ENCODE peak calls at places on chromosomes 12 and 14, in six cellular contexts. E, O, S, P, A and X are unnamed samples.

GRCh38 chr12:12327802-12328201 is 22.2 kb downstream of the MANSC1 start:
- DNase-seq in E (peak; percentile 79), P (no peak), O (no peak), S (peak; percentile 72), A (peak; percentile 73), X (peak; percentile 82)

GRCh38 chr12:79454338-79454777 is 236.4 kb downstream of the PAWR start:
- DNase-seq in A (peak; percentile 78), E (peak; percentile 36), P (no peak), S (peak; percentile 43), O (no peak), X (peak; percentile 90)

GRCh38 chr14:95162641-95163040 is 5.3 kb upstream of the DICER1 start:
- DNase-seq in S (no peak), O (no peak), P (no peak), A (no peak), E (no peak), X (no peak)

GRCh38 chr12:20616093-20616492 is 79.0 kb upstream of the SLCO1C1 start:
- DNase-seq in E (no peak), S (no peak), P (no peak), O (no peak), A (no peak), X (no peak)

GRCh38 chr12:68967036-68967435 is 34.1 kb upstream of the CPM start:
- DNase-seq in A (no peak), P (no peak), E (no peak), O (no peak), S (no peak), X (no peak)

GRCh38 chr12:42410345-42410744 is 84.4 kb downstream of the PPHLN1 start:
- DNase-seq in S (no peak), P (no peak), A (no peak), E (no peak), O (no peak), X (peak; percentile 10)

GRCh38 chr14:98189521-98189920 is 1082.5 kb downstream of the BCL11B start:
- DNase-seq in P (no peak), S (no peak), E (no peak), A (no peak), O (no peak), X (no peak)

GRCh38 chr14:78162202-78162601 is 8.0 kb upstream of the NRXN3 start:
- DNase-seq in P (no peak), O (no peak), S (no peak), A (no peak), E (no peak), X (peak; percentile 22)

GRCh38 chr12:113314121-113314529 is 20.8 kb downstream of the SLC8B1 start:
- DNase-seq in A (peak; percentile 38), S (no peak), O (no peak), E (no peak), P (no peak), X (no peak)

GRCh38 chr14:36198378-36198777 is 21.9 kb upstream of the PTCSC3 start:
- DNase-seq in E (no peak), O (no peak), S (no peak), P (no peak), A (no peak), X (no peak)

GRCh38 chr14:90287791-90288190 is 31.4 kb downstream of the PSMC1 start:
- DNase-seq in A (no peak), S (no peak), E (no peak), O (no peak), P (no peak), X (no peak)

GRCh38 chr12:111180830-111181726 is 187.8 kb downstream of the PHETA1 start:
- DNase-seq in P (peak; percentile 69), O (peak; percentile 56), A (peak; percentile 4), S (peak; percentile 37), E (peak; percentile 46), X (peak; percentile 71)

GRCh38 chr12:118175823-118176447 is 40.0 kb downstream of the PEBP1 start:
- DNase-seq in S (no peak), O (no peak), E (no peak), A (no peak), P (no peak), X (no peak)

GRCh38 chr12:130925616-130926015 is 28.1 kb upstream of the ADGRD1 start:
- DNase-seq in E (peak; percentile 74), P (no peak), A (peak; percentile 35), O (no peak), S (peak; percentile 27), X (peak; percentile 16)

GRCh38 chr12:6961695-6962284 is 8.7 kb downstream of the PHB2 start:
- DNase-seq in P (peak; percentile 53), O (peak; percentile 76), S (peak; percentile 72), E (peak; percentile 63), A (peak; percentile 77), X (peak; percentile 80)

GRCh38 chr12:6962285-6963015 is 8.0 kb downstream of the PHB2 start:
- DNase-seq in S (no peak), O (peak; percentile 81), P (peak; percentile 13), A (no peak), E (no peak), X (no peak)

GRCh38 chr12:6959376-6960290 is 8.5 kb downstream of the PTPN6 start:
- DNase-seq in E (no peak), S (no peak), P (peak; percentile 35), O (no peak), A (no peak), X (no peak)

GRCh38 chr12:6960291-6961277 is 9.4 kb downstream of the PTPN6 start:
- DNase-seq in A (peak; percentile 38), S (peak; percentile 32), E (peak; percentile 33), P (peak; percentile 14), O (no peak), X (peak; percentile 79)

DNA sequence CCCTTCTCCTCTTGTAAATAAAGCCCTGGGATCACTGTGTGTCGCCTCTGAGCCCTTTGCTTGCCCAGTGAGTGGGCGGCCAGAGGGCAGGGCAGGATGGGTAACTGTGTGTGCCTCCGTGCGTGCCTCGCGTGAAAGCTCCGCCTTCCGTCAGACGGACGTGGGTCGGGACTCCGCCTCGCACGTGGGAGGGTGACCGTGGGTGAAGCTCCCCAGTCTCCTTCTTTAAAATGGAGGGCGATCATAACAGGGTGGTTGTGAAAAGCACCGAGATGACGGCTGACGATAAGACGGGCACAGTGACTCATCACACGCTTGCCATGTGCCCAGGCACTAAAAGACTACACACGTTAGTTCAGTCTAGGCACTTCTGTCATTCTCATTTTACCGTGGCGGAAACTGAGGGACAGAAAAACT is 9.2 kb downstream of the PHB2 start:
- DNase-seq in O (peak; percentile 88), P (peak; percentile 60), A (no peak), E (no peak), S (peak; percentile 66), X (no peak)
- H3K4me3 ChIP-seq in O (peak overlapping the region; percentile 47), P (peak overlapping the region; percentile 38), A (no peak overlapping the region), E (no peak overlapping the region), S (peak overlapping the region; percentile 33), X (no peak overlapping the region)

GRCh38 chr12:55034218-55034617 is 14.4 kb downstream of the NEUROD4 start:
- DNase-seq in S (no peak), O (no peak), A (no peak), E (no peak), P (no peak), X (no peak)
- TF ChIP-seq CTCF in S (no peak), O (no peak), A (no peak), E (no peak), P (no peak), X (no peak)

GRCh38 chr12:108975024-108975593 is 45.8 kb downstream of the SVOP start:
- DNase-seq in E (no peak), A (no peak), O (no peak), S (no peak), P (no peak), X (peak; percentile 33)
- H3K4me3 ChIP-seq in E (no peak overlapping the region), A (no peak overlapping the region), O (no peak overlapping the region), S (no peak overlapping the region), P (no peak overlapping the region), X (no peak overlapping the region)

DNA sequence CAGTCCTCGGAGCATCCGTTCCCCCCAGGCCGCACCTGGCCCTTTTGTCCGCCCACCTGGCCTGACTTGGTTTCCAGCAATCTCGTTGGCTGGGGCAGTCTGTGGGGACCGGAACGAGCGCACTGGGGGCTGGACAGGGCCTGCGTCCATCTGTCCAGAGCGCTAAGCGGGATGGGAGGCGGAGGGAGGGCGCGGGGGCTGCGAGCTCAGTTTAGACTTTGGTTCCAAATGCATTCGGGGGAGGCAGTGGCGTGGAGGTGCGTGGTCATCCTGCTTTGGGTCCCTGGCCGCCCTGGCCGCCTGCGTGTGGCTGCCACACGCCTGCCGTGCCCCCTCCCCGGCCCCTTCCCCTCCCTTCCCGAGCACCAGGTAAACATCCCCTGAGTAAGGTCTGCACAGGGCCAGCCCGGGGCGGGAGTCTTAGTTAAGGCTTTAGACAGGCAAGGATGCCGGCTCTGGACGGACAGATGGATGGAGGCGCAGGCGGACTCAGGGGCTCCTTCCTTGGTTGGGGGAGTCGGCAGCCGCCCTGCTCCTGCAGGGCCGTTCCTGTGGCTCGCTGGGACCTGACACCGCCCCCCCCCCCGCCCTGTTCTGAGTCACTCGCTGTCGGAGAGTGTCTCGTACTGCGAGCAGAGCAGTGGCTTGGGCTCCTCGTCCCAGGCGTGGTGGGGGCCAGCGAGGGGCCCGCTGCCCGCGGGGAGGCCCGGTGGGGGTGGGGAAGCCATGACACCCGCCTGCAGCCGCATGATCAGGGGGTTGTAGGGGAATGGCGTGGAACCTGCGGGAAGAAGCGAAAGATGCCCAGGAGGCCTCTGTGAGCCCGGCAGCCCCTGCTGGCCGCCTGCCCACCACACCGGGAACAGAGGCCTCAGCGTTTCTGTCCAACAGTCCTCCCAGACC is 30.2 kb downstream of the RFLNA start:
- DNase-seq in S (no peak), E (no peak), O (no peak), P (no peak), A (no peak), X (no peak)
- TF ChIP-seq CTCF in S (no peak), E (no peak), O (no peak), P (no peak), A (no peak), X (no peak)

DNA sequence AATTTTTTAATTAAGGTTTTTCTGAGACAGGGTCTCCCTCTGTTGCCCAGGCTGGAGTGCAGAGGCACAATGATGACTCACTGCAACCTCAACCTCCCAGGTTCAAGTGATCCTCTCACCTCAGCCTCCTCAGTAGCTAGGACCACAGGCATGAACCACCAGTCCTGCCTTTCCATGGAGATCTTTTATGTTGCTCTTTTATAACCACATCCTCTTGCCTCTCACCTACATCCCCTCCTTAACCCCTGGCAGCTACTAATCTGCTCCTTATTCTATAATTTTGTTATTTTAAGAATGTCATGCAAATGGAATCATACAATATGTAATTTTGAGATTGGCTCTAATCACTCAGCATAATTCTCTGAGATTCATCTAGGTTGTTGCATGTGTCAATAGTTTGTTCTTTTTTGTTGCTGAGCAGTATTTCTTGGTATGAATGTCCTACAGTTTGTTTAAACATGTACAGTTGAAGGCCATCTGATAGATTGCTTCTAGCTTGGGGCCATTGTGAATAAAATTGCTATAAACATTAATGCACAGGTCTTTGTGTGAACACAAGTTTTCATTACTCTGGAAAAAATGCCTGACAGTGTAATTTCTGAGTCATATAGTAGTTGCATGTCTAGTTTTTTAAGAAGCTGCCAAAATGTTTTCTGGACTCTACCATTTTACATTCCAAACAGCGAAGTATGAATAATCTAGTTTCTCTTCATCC is 249.2 kb upstream of the AMIGO2 start:
- DNase-seq in A (peak; percentile 77), P (no peak), S (peak; percentile 75), O (no peak), E (no peak), X (peak; percentile 41)
- H3K4me3 ChIP-seq in A (no peak overlapping the region), P (no peak overlapping the region), S (no peak overlapping the region), O (no peak overlapping the region), E (no peak overlapping the region), X (no peak overlapping the region)

GRCh38 chr14:54493293-54493692 is 4.5 kb upstream of the GMFB start:
- DNase-seq in S (no peak), O (no peak), A (no peak), E (no peak), P (no peak), X (no peak)
- TF ChIP-seq CTCF in S (no peak), O (no peak), A (no peak), E (no peak), P (no peak), X (no peak)